ENCODE peak calls at places on chromosomes 16 and 17, in five cellular contexts. J is central memory CD4-positive, alpha-beta T cell; G is T-helper 17 cell; R is HEK293T; V is T-helper 2 cell. M is an unnamed sample.
A peak's percentile ranks its signal among the peaks of the same experiment; 100 is the strongest.

GRCh38 chr17:36949461-36949927 is 740 bp downstream of the AATF start:
- DNase-seq in J (no peak), G (no peak), R (no peak), V (no peak), M (no peak)

GRCh38 chr16:23420011-23420410 is 33.0 kb downstream of the COG7 start:
- DNase-seq in J (no peak), G (no peak), R (no peak), V (no peak), M (peak; percentile 35)

GRCh38 chr16:28261916-28262315 is 30.4 kb upstream of the SBK1 start:
- DNase-seq in J (no peak), G (no peak), R (no peak), V (no peak), M (no peak)

GRCh38 chr16:51374346-51374745 is 223.3 kb upstream of the SALL1 start:
- DNase-seq in J (no peak), G (no peak), R (no peak), V (no peak), M (peak; percentile 76)

GRCh38 chr17:21218101-21218500 is 4.1 kb upstream of the TMEM11 start:
- DNase-seq in J (no peak), G (no peak), R (peak; percentile 31), V (no peak), M (no peak)

GRCh38 chr16:29308644-29309546 is 97.6 kb downstream of the NPIPB11 start:
- DNase-seq in J (no peak), G (no peak), R (no peak), V (no peak), M (no peak)

GRCh38 chr16:74449470-74449869 is 28.2 kb upstream of the CLEC18B start:
- DNase-seq in J (no peak), G (no peak), R (no peak), V (no peak), M (no peak)

GRCh38 chr16:56884026-56884582 is 19.1 kb downstream of the SLC12A3 start:
- DNase-seq in J (no peak), G (no peak), R (no peak), V (no peak), M (no peak)

GRCh38 chr17:62750502-62751349 is 57.4 kb downstream of the MARCHF10 start:
- DNase-seq in J (no peak), G (no peak), R (no peak), V (no peak), M (no peak)

GRCh38 chr17:4221899-4222659 is 41.7 kb downstream of the ANKFY1 start:
- DNase-seq in J (no peak), G (no peak), R (no peak), V (no peak), M (no peak)

GRCh38 chr16:31138621-31139578 is 3.4 kb upstream of the PRSS8 start:
- DNase-seq in J (no peak), G (no peak), R (no peak), V (no peak), M (no peak)

M was measured in non-pigmented ciliary epithelial cell.